ENCODE peak calls at places on chromosomes 7 and 10, in eight cellular contexts. One of them, this sample, is unnamed.

GRCh38 chr10:84523509-84523908 is 195.1 kb downstream of the CCSER2 start:
- DNase-seq in activated T-cell treated with anti-CD3 and anti-CD28 coated beads for 48 hours: no peak
- DNase-seq in NCI-H1694 treated with DMSO at 0.1 percent for 48 hours: no peak
- DNase-seq in cardiac muscle cell: peak
- DNase-seq in A172: no peak
- DNase-seq in Right ventricle myocardium inferior: no peak
- DNase-seq in neural progenitor cell: peak
- DNase-seq in HTR-8/SVneo: no peak
- DNase-seq in this sample: no peak

GRCh38 chr10:95819620-95820329 is 63.8 kb downstream of the ENTPD1 start:
- DNase-seq in Right ventricle myocardium inferior: no peak
- DNase-seq in activated T-cell treated with anti-CD3 and anti-CD28 coated beads for 48 hours: no peak
- DNase-seq in A172: no peak
- DNase-seq in HTR-8/SVneo: no peak
- DNase-seq in neural progenitor cell: no peak
- DNase-seq in cardiac muscle cell: no peak
- DNase-seq in NCI-H1694 treated with DMSO at 0.1 percent for 48 hours: no peak
- DNase-seq in this sample: no peak

GRCh38 chr7:129043012-129043411 is 11.9 kb downstream of the TNPO3 start:
- DNase-seq in cardiac muscle cell: no peak
- DNase-seq in A172: no peak
- DNase-seq in NCI-H1694 treated with DMSO at 0.1 percent for 48 hours: no peak
- DNase-seq in activated T-cell treated with anti-CD3 and anti-CD28 coated beads for 48 hours: no peak
- DNase-seq in Right ventricle myocardium inferior: no peak
- DNase-seq in neural progenitor cell: no peak
- DNase-seq in HTR-8/SVneo: no peak
- DNase-seq in this sample: no peak

GRCh38 chr10:125911990-125912389 is 15.6 kb downstream of the FANK1 start:
- DNase-seq in neural progenitor cell: no peak
- DNase-seq in cardiac muscle cell: no peak
- DNase-seq in HTR-8/SVneo: no peak
- DNase-seq in NCI-H1694 treated with DMSO at 0.1 percent for 48 hours: no peak
- DNase-seq in A172: no peak
- DNase-seq in activated T-cell treated with anti-CD3 and anti-CD28 coated beads for 48 hours: no peak
- DNase-seq in Right ventricle myocardium inferior: no peak
- DNase-seq in this sample: no peak

GRCh38 chr10:30751678-30752331 is 122.3 kb upstream of the LYZL2 start:
- DNase-seq in Right ventricle myocardium inferior: peak
- DNase-seq in NCI-H1694 treated with DMSO at 0.1 percent for 48 hours: no peak
- DNase-seq in neural progenitor cell: peak
- DNase-seq in A172: peak
- DNase-seq in cardiac muscle cell: peak
- DNase-seq in HTR-8/SVneo: peak
- DNase-seq in activated T-cell treated with anti-CD3 and anti-CD28 coated beads for 48 hours: peak
- DNase-seq in this sample: peak

GRCh38 chr10:122553341-122553740 is 7.2 kb upstream of the DMBT1 start:
- DNase-seq in HTR-8/SVneo: no peak
- DNase-seq in cardiac muscle cell: no peak
- DNase-seq in activated T-cell treated with anti-CD3 and anti-CD28 coated beads for 48 hours: no peak
- DNase-seq in A172: no peak
- DNase-seq in NCI-H1694 treated with DMSO at 0.1 percent for 48 hours: no peak
- DNase-seq in Right ventricle myocardium inferior: no peak
- DNase-seq in neural progenitor cell: no peak
- DNase-seq in this sample: no peak

GRCh38 chr7:24378871-24379608 is 95.0 kb downstream of the NPY start:
- DNase-seq in activated T-cell treated with anti-CD3 and anti-CD28 coated beads for 48 hours: no peak
- DNase-seq in cardiac muscle cell: no peak
- DNase-seq in Right ventricle myocardium inferior: no peak
- DNase-seq in A172: peak
- DNase-seq in NCI-H1694 treated with DMSO at 0.1 percent for 48 hours: no peak
- DNase-seq in neural progenitor cell: no peak
- DNase-seq in HTR-8/SVneo: peak
- DNase-seq in this sample: no peak

GRCh38 chr7:26675143-26675887 is 189.1 kb downstream of the SKAP2 start:
- DNase-seq in A172: peak
- DNase-seq in neural progenitor cell: no peak
- DNase-seq in Right ventricle myocardium inferior: no peak
- DNase-seq in NCI-H1694 treated with DMSO at 0.1 percent for 48 hours: no peak
- DNase-seq in cardiac muscle cell: no peak
- DNase-seq in activated T-cell treated with anti-CD3 and anti-CD28 coated beads for 48 hours: no peak
- DNase-seq in HTR-8/SVneo: no peak
- DNase-seq in this sample: no peak

GRCh38 chr10:79146611-79147130 is 77.9 kb downstream of the ZMIZ1 start:
- DNase-seq in NCI-H1694 treated with DMSO at 0.1 percent for 48 hours: no peak
- DNase-seq in cardiac muscle cell: no peak
- DNase-seq in Right ventricle myocardium inferior: peak
- DNase-seq in HTR-8/SVneo: no peak
- DNase-seq in A172: peak
- DNase-seq in neural progenitor cell: no peak
- DNase-seq in activated T-cell treated with anti-CD3 and anti-CD28 coated beads for 48 hours: no peak
- DNase-seq in this sample: no peak

GRCh38 chr10:133278577-133279265 is 2.1 kb upstream of the ADAM8 start:
- DNase-seq in neural progenitor cell: no peak
- DNase-seq in Right ventricle myocardium inferior: peak
- DNase-seq in NCI-H1694 treated with DMSO at 0.1 percent for 48 hours: no peak
- DNase-seq in activated T-cell treated with anti-CD3 and anti-CD28 coated beads for 48 hours: no peak
- DNase-seq in HTR-8/SVneo: peak
- DNase-seq in A172: peak
- DNase-seq in cardiac muscle cell: peak
- DNase-seq in this sample: peak

GRCh38 chr10:126252884-126253612 is 135.2 kb downstream of the ADAM12 start:
- DNase-seq in HTR-8/SVneo: peak
- DNase-seq in neural progenitor cell: no peak
- DNase-seq in activated T-cell treated with anti-CD3 and anti-CD28 coated beads for 48 hours: no peak
- DNase-seq in NCI-H1694 treated with DMSO at 0.1 percent for 48 hours: no peak
- DNase-seq in Right ventricle myocardium inferior: no peak
- DNase-seq in cardiac muscle cell: no peak
- DNase-seq in A172: peak
- DNase-seq in this sample: no peak

GRCh38 chr10:132651511-132652029 is 114.0 kb downstream of the INPP5A start:
- DNase-seq in NCI-H1694 treated with DMSO at 0.1 percent for 48 hours: no peak
- DNase-seq in activated T-cell treated with anti-CD3 and anti-CD28 coated beads for 48 hours: no peak
- DNase-seq in Right ventricle myocardium inferior: no peak
- DNase-seq in A172: no peak
- DNase-seq in HTR-8/SVneo: no peak
- DNase-seq in cardiac muscle cell: no peak
- DNase-seq in neural progenitor cell: no peak
- DNase-seq in this sample: no peak

GRCh38 chr10:100909506-100910260 is 3.1 kb upstream of the SLF2 start:
- DNase-seq in A172: no peak
- DNase-seq in HTR-8/SVneo: no peak
- DNase-seq in neural progenitor cell: peak
- DNase-seq in Right ventricle myocardium inferior: no peak
- DNase-seq in NCI-H1694 treated with DMSO at 0.1 percent for 48 hours: no peak
- DNase-seq in cardiac muscle cell: no peak
- DNase-seq in activated T-cell treated with anti-CD3 and anti-CD28 coated beads for 48 hours: no peak
- DNase-seq in this sample: no peak

GRCh38 chr10:35470967-35471366 is 134.2 kb upstream of the GJD4 start:
- DNase-seq in activated T-cell treated with anti-CD3 and anti-CD28 coated beads for 48 hours: no peak
- DNase-seq in NCI-H1694 treated with DMSO at 0.1 percent for 48 hours: no peak
- DNase-seq in HTR-8/SVneo: no peak
- DNase-seq in Right ventricle myocardium inferior: no peak
- DNase-seq in neural progenitor cell: no peak
- DNase-seq in A172: no peak
- DNase-seq in cardiac muscle cell: no peak
- DNase-seq in this sample: no peak

GRCh38 chr10:25308278-25308677 is 133.5 kb downstream of the GPR158 start:
- DNase-seq in activated T-cell treated with anti-CD3 and anti-CD28 coated beads for 48 hours: no peak
- DNase-seq in neural progenitor cell: no peak
- DNase-seq in HTR-8/SVneo: no peak
- DNase-seq in cardiac muscle cell: no peak
- DNase-seq in NCI-H1694 treated with DMSO at 0.1 percent for 48 hours: no peak
- DNase-seq in A172: no peak
- DNase-seq in Right ventricle myocardium inferior: no peak
- DNase-seq in this sample: no peak

GRCh38 chr7:27364344-27364758 is 121.7 kb downstream of the EVX1 start:
- DNase-seq in A172: no peak
- DNase-seq in activated T-cell treated with anti-CD3 and anti-CD28 coated beads for 48 hours: no peak
- DNase-seq in NCI-H1694 treated with DMSO at 0.1 percent for 48 hours: peak
- DNase-seq in Right ventricle myocardium inferior: peak
- DNase-seq in neural progenitor cell: no peak
- DNase-seq in cardiac muscle cell: no peak
- DNase-seq in HTR-8/SVneo: peak
- DNase-seq in this sample: no peak

GRCh38 chr7:24727165-24728120 is 29.8 kb downstream of the GSDME start:
- DNase-seq in NCI-H1694 treated with DMSO at 0.1 percent for 48 hours: no peak
- DNase-seq in neural progenitor cell: no peak
- DNase-seq in activated T-cell treated with anti-CD3 and anti-CD28 coated beads for 48 hours: no peak
- DNase-seq in cardiac muscle cell: no peak
- DNase-seq in A172: no peak
- DNase-seq in Right ventricle myocardium inferior: no peak
- DNase-seq in HTR-8/SVneo: no peak
- DNase-seq in this sample: no peak

GRCh38 chr7:37424995-37425394 is 23.7 kb downstream of the ELMO1 start:
- DNase-seq in neural progenitor cell: no peak
- DNase-seq in A172: no peak
- DNase-seq in cardiac muscle cell: no peak
- DNase-seq in activated T-cell treated with anti-CD3 and anti-CD28 coated beads for 48 hours: no peak
- DNase-seq in HTR-8/SVneo: no peak
- DNase-seq in Right ventricle myocardium inferior: no peak
- DNase-seq in NCI-H1694 treated with DMSO at 0.1 percent for 48 hours: no peak
- DNase-seq in this sample: no peak

GRCh38 chr7:51350195-51350896 is 33.7 kb upstream of the COBL start:
- DNase-seq in HTR-8/SVneo: no peak
- DNase-seq in neural progenitor cell: no peak
- DNase-seq in activated T-cell treated with anti-CD3 and anti-CD28 coated beads for 48 hours: no peak
- DNase-seq in A172: no peak
- DNase-seq in Right ventricle myocardium inferior: no peak
- DNase-seq in NCI-H1694 treated with DMSO at 0.1 percent for 48 hours: no peak
- DNase-seq in cardiac muscle cell: peak
- DNase-seq in this sample: no peak

This sample was measured in GM12891.